ENCODE peak calls at places on chromosomes 12 and 14, in ten cellular contexts. One of them, this sample, is unnamed.

GRCh38 chr14:75476274-75476995 is 45.8 kb upstream of the BATF start:
- DNase-seq in HEK293T: no peak
- DNase-seq in AG20443: no peak
- DNase-seq in AG09309: no peak
- DNase-seq in activated B cell treated with CpG ODN at 0.5 μM for 24 hours: no peak
- DNase-seq in bronchial epithelial cell: no peak
- DNase-seq in fibroblast of mammary gland: no peak
- DNase-seq in pons: peak; percentile 35
- DNase-seq in stimulated activated CD4-positive, alpha-beta T cell treated with anti-CD3 and anti-CD28 coated beads, Interleukin-12 subunit alpha, Interleukin-12 subunit beta, amount 100 ng/mL, for 48 hours: no peak
- DNase-seq in NCI-H2081: peak; percentile 48
- DNase-seq in this sample: no peak

GRCh38 chr12:96766232-96766631 is 140.8 kb upstream of the NEDD1 start:
- DNase-seq in HEK293T: no peak
- DNase-seq in AG20443: peak; percentile 14
- DNase-seq in AG09309: no peak
- DNase-seq in activated B cell treated with CpG ODN at 0.5 μM for 24 hours: no peak
- DNase-seq in bronchial epithelial cell: no peak
- DNase-seq in fibroblast of mammary gland: no peak
- DNase-seq in pons: no peak
- DNase-seq in stimulated activated CD4-positive, alpha-beta T cell treated with anti-CD3 and anti-CD28 coated beads, Interleukin-12 subunit alpha, Interleukin-12 subunit beta, amount 100 ng/mL, for 48 hours: no peak
- DNase-seq in NCI-H2081: no peak
- DNase-seq in this sample: no peak

GRCh38 chr12:26369588-26369987 is 174.2 kb downstream of the SSPN start:
- DNase-seq in HEK293T: no peak
- DNase-seq in AG20443: peak; percentile 87
- DNase-seq in AG09309: peak; percentile 35
- DNase-seq in activated B cell treated with CpG ODN at 0.5 μM for 24 hours: no peak
- DNase-seq in bronchial epithelial cell: peak; percentile 90
- DNase-seq in fibroblast of mammary gland: peak; percentile 94
- DNase-seq in pons: peak; percentile 66
- DNase-seq in stimulated activated CD4-positive, alpha-beta T cell treated with anti-CD3 and anti-CD28 coated beads, Interleukin-12 subunit alpha, Interleukin-12 subunit beta, amount 100 ng/mL, for 48 hours: no peak
- DNase-seq in NCI-H2081: no peak
- DNase-seq in this sample: no peak

GRCh38 chr12:8556748-8557147 is 16.0 kb upstream of the CLEC4E start:
- DNase-seq in HEK293T: no peak
- DNase-seq in AG20443: no peak
- DNase-seq in AG09309: no peak
- DNase-seq in activated B cell treated with CpG ODN at 0.5 μM for 24 hours: no peak
- DNase-seq in bronchial epithelial cell: peak; percentile 28
- DNase-seq in fibroblast of mammary gland: no peak
- DNase-seq in pons: no peak
- DNase-seq in stimulated activated CD4-positive, alpha-beta T cell treated with anti-CD3 and anti-CD28 coated beads, Interleukin-12 subunit alpha, Interleukin-12 subunit beta, amount 100 ng/mL, for 48 hours: no peak
- DNase-seq in NCI-H2081: no peak
- DNase-seq in this sample: no peak

GRCh38 chr12:95303476-95303875 is 85.9 kb downstream of the VEZT start:
- DNase-seq in HEK293T: no peak
- DNase-seq in AG20443: no peak
- DNase-seq in AG09309: no peak
- DNase-seq in activated B cell treated with CpG ODN at 0.5 μM for 24 hours: no peak
- DNase-seq in bronchial epithelial cell: peak; percentile 44
- DNase-seq in fibroblast of mammary gland: peak; percentile 14
- DNase-seq in pons: no peak
- DNase-seq in stimulated activated CD4-positive, alpha-beta T cell treated with anti-CD3 and anti-CD28 coated beads, Interleukin-12 subunit alpha, Interleukin-12 subunit beta, amount 100 ng/mL, for 48 hours: no peak
- DNase-seq in NCI-H2081: no peak
- DNase-seq in this sample: no peak

GRCh38 chr12:52440821-52441319 is 6.7 kb upstream of the KRT75 start:
- DNase-seq in HEK293T: no peak
- DNase-seq in AG20443: peak; percentile 67
- DNase-seq in AG09309: no peak
- DNase-seq in activated B cell treated with CpG ODN at 0.5 μM for 24 hours: no peak
- DNase-seq in bronchial epithelial cell: peak; percentile 99
- DNase-seq in fibroblast of mammary gland: peak; percentile 75
- DNase-seq in pons: no peak
- DNase-seq in stimulated activated CD4-positive, alpha-beta T cell treated with anti-CD3 and anti-CD28 coated beads, Interleukin-12 subunit alpha, Interleukin-12 subunit beta, amount 100 ng/mL, for 48 hours: no peak
- DNase-seq in NCI-H2081: no peak
- DNase-seq in this sample: no peak

GRCh38 chr12:104348283-104348993 is 44.9 kb downstream of the EID3 start:
- DNase-seq in HEK293T: no peak
- DNase-seq in AG20443: no peak
- DNase-seq in AG09309: no peak
- DNase-seq in activated B cell treated with CpG ODN at 0.5 μM for 24 hours: no peak
- DNase-seq in bronchial epithelial cell: no peak
- DNase-seq in fibroblast of mammary gland: no peak
- DNase-seq in pons: no peak
- DNase-seq in stimulated activated CD4-positive, alpha-beta T cell treated with anti-CD3 and anti-CD28 coated beads, Interleukin-12 subunit alpha, Interleukin-12 subunit beta, amount 100 ng/mL, for 48 hours: no peak
- DNase-seq in NCI-H2081: no peak
- DNase-seq in this sample: no peak

GRCh38 chr14:77024171-77024627 is 4.3 kb downstream of the IRF2BPL start:
- DNase-seq in HEK293T: no peak
- DNase-seq in AG20443: peak; percentile 20
- DNase-seq in AG09309: no peak
- DNase-seq in activated B cell treated with CpG ODN at 0.5 μM for 24 hours: no peak
- DNase-seq in bronchial epithelial cell: no peak
- DNase-seq in fibroblast of mammary gland: no peak
- DNase-seq in pons: no peak
- DNase-seq in stimulated activated CD4-positive, alpha-beta T cell treated with anti-CD3 and anti-CD28 coated beads, Interleukin-12 subunit alpha, Interleukin-12 subunit beta, amount 100 ng/mL, for 48 hours: peak; percentile 58
- DNase-seq in NCI-H2081: no peak
- DNase-seq in this sample: peak; percentile 73

GRCh38 chr14:105931808-105932483 is 405.6 kb downstream of the TMEM121 start:
- DNase-seq in HEK293T: peak; percentile 21
- DNase-seq in AG20443: no peak
- DNase-seq in AG09309: no peak
- DNase-seq in activated B cell treated with CpG ODN at 0.5 μM for 24 hours: no peak
- DNase-seq in bronchial epithelial cell: no peak
- DNase-seq in fibroblast of mammary gland: no peak
- DNase-seq in pons: no peak
- DNase-seq in stimulated activated CD4-positive, alpha-beta T cell treated with anti-CD3 and anti-CD28 coated beads, Interleukin-12 subunit alpha, Interleukin-12 subunit beta, amount 100 ng/mL, for 48 hours: no peak
- DNase-seq in NCI-H2081: no peak
- DNase-seq in this sample: no peak

GRCh38 chr12:47407730-47408129 is 298.1 kb downstream of the RPAP3 start:
- DNase-seq in HEK293T: no peak
- DNase-seq in AG20443: no peak
- DNase-seq in AG09309: no peak
- DNase-seq in activated B cell treated with CpG ODN at 0.5 μM for 24 hours: no peak
- DNase-seq in bronchial epithelial cell: no peak
- DNase-seq in fibroblast of mammary gland: no peak
- DNase-seq in pons: no peak
- DNase-seq in stimulated activated CD4-positive, alpha-beta T cell treated with anti-CD3 and anti-CD28 coated beads, Interleukin-12 subunit alpha, Interleukin-12 subunit beta, amount 100 ng/mL, for 48 hours: no peak
- DNase-seq in NCI-H2081: no peak
- DNase-seq in this sample: no peak